ENCODE peak calls at places on chromosomes 3 and 15, in five cellular contexts. S is suprapubic skin, E is HCT116, C is GM12878, I is HL-60. D is an unnamed sample.

GRCh38 chr3:72618739-72619138 is 229.5 kb downstream of the SHQ1 start:
- DNase-seq in E (no peak), I (peak), C (no peak), S (no peak), D (no peak)

GRCh38 chr15:68676011-68676605 is 97.3 kb downstream of the CORO2B start:
- DNase-seq in C (no peak), S (peak), E (no peak), I (no peak), D (no peak)

GRCh38 chr3:72010044-72010443 is 225.1 kb upstream of the PROK2 start:
- DNase-seq in I (peak), S (no peak), E (no peak), C (no peak), D (no peak)

GRCh38 chr3:190701096-190701532 is 161.4 kb downstream of the GMNC start:
- DNase-seq in C (no peak), E (peak), S (no peak), I (peak), D (no peak)

GRCh38 chr15:70245932-70246622 is 148.4 kb upstream of the TLE3 start:
- DNase-seq in C (peak), I (no peak), S (no peak), E (peak), D (no peak)

GRCh38 chr3:182979719-182980191 is 583 bp downstream of the DCUN1D1 start:
- DNase-seq in C (no peak), I (no peak), E (no peak), S (no peak), D (no peak)

GRCh38 chr3:106332884-106333283 is 464.1 kb upstream of the CBLB start:
- DNase-seq in C (peak), S (no peak), I (no peak), E (no peak), D (no peak)

GRCh38 chr15:72733941-72734738 is 48.1 kb downstream of the BBS4 start:
- DNase-seq in S (no peak), C (no peak), E (no peak), I (no peak), D (no peak)

GRCh38 chr3:45227946-45228345 is 1.9 kb upstream of the TMEM158 start:
- DNase-seq in E (no peak), I (no peak), C (no peak), S (no peak), D (no peak)

GRCh38 chr15:83602021-83602420 is 51.9 kb upstream of the ADAMTSL3 start:
- DNase-seq in S (no peak), C (no peak), E (peak), I (no peak), D (no peak)

GRCh38 chr3:142784228-142784627 is 60.4 kb downstream of the TRPC1 start:
- DNase-seq in S (no peak), E (no peak), I (no peak), C (no peak), D (no peak)

GRCh38 chr3:44476181-44476599 is 1.3 kb downstream of the ZNF445 start:
- DNase-seq in I (peak), C (no peak), S (no peak), E (no peak), D (peak)

DNA sequence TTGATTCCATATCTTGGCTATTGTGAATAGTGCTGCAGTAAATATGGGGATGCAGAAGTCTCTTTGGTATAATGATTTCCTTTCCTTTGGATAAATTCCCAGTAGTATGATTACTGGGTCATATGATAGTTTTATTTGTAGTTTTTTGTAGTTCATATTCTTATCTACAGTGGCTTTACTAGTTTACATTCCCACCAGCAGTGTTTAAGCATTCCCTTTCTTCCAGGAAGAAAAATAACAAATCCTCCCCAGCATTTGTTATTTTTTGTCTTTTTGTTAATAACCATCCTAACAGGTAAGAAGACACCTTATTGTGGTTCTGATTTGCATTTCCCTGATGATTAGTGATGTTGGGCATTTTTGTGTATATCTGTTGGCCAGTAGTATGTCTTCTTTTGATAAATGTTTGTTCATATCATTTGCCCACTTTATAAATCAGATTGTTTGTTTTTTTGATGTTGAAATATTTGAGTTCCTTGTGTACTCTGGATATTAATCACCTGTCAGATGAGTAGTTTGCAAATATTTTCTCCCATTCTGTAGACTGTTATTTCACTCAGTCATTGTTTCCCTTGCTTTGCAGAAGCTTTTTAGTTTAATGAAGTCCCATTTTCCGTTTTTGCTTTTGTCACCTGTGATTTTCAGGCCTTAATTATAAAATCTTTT is 163.4 kb upstream of the THRB start:
- DNase-seq in S (no peak), I (no peak), E (no peak), C (no peak), D (no peak)
- TF ChIP-seq POLR2AphosphoS5 in S (no peak), I (no peak), E (no peak), C (no peak), D (no peak)

DNA sequence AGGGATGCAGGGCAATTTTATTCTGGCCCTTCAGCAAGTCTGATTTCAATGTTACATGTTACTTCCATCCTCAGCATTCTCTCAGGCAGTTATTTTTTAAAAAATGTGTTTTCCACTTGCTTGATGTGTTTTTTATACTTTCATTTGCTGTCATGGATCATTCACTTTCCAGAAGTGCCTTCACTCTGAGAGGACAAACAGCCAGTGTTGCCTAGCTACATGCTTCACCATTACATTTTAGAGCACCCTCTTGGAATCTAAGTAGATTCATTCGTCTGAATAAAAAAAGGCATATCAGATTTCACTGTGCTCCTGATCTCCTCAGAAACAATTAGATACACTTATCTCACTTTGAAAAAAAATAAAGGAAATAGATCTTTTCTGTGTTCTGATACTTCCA is 93.6 kb upstream of the POU1F1 start:
- DNase-seq in E (no peak), I (no peak), S (no peak), C (no peak), D (no peak)
- H3K27ac ChIP-seq in E (no peak), I (no peak), S (no peak), C (no peak), D (no peak)

DNA sequence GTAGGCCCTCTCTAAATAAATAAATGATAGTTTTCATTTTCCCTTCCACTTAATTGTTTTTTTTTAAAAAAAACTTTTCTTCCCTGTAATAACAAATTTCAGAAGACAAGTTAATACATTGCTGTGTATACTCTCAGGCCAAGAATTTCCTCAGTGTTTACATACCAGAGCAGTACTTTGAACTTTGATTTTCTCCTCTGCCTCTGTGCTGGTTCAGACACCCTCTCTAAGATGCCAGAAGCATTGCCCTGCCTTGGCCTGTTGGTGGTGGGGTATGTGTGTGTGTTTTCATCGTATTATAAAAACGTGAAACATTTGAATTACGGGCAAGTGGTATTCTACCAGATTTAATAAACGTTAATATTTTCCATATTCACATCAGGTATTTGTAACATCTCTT is 70.1 kb downstream of the SMAD3 start:
- DNase-seq in I (no peak), S (no peak), E (no peak), C (no peak), D (no peak)
- TF ChIP-seq POLR2AphosphoS5 in I (no peak), S (no peak), E (no peak), C (no peak), D (no peak)

DNA sequence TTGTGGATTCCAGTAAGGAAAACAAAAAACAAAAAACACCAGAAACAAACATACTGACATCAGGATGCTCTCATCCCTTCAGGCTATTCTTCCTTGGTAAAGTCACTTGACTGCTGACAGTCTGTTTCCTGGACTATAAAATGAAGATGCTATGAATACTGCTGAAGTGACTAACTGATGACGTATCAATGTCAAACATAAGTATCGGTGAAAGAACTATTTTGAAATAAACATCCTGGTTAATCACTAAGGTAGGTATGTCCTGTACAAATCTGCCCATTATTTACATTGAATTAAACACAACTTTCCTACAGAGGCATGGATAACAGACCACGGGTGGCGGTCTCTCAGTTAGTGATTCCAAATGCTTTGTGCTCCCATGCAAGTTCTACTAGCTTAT is 45.9 kb downstream of the CHAC1 start:
- DNase-seq in E (no peak), I (no peak), S (no peak), C (no peak), D (no peak)
- H3K27ac ChIP-seq in E (no peak), I (no peak), S (no peak), C (no peak), D (no peak)

DNA sequence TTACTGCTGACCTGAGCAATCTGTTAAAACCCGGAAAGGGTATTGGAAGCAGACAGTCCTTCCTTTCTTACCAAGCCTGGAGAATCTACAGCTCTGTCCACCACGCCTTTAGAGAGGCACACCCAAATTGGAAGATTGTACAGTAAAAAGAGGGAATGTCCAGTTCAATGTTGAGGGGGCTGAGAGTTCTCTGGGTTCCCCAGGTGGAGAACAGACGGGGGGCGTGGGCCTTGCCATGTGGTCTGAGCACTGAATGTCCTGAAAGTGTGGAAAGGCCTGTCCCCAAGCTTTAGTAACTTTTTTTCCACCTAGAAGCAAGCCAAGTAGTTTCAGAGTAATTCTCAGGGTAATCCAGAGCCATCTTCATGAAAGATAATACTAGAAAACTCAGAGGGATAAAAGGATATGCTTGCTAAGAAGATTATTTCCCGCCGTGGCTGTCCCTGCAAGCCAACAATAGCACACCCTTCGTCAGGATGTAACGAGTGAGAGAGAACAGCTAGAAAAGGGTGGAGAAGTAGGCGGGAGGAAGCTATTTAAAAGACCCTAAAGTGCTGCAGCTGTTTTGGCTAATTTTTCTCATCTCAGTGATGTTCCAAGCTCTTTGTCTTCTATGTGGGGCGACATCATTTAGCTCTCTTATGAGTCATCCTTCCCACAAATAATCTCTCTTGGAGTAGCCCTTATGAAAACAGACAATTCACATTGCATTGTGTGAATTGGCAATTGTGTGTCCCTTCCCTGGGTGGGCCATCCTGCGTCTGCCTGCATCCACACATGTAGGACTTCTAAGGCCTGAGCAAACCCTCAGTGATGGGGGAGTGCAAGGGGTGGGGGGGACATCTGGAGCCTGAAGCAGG is 181.0 kb downstream of the ATG7 start:
- DNase-seq in C (no peak), E (no peak), I (no peak), S (no peak), D (no peak)
- TF ChIP-seq POLR2AphosphoS5 in C (no peak), E (no peak), I (no peak), S (no peak), D (no peak)

DNA sequence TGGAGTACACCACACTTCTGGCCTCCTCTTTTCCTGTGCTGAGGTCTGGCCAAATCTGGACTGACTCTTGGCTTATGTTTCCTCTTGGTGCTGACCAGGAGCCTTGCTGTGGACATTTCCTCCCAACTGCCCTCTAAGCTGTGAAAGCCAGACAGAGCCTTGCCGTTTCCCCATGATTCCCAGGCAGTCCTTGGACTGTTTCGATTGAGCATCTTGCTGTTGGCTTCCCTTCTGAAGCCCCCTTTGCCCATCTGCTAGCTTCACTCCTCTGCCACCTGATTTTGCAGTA is 110.5 kb downstream of the EPHB1 start:
- DNase-seq in I (no peak), E (no peak), C (no peak), S (no peak), D (no peak)
- H3K27ac ChIP-seq in I (no peak), E (no peak), C (peak), S (no peak), D (no peak)

GRCh38 chr15:90232941-90233700 is 620 bp downstream of the CIB1 start:
- DNase-seq in I (peak), C (no peak), E (no peak), S (no peak), D (no peak)

GRCh38 chr15:90230071-90230494 is 3.7 kb downstream of the CIB1 start:
- DNase-seq in S (no peak), C (no peak), E (no peak), I (no peak), D (no peak)

GRCh38 chr15:90232196-90232595 is 1.5 kb downstream of the CIB1 start:
- DNase-seq in S (no peak), E (no peak), C (no peak), I (no peak), D (no peak)

GRCh38 chr15:90230610-90231009 is 3.1 kb downstream of the CIB1 start:
- DNase-seq in I (no peak), C (no peak), E (no peak), S (no peak), D (no peak)

GRCh38 chr15:90231028-90232017 is 2.4 kb downstream of the CIB1 start:
- DNase-seq in C (peak), S (no peak), I (peak), E (no peak), D (no peak)
- TF ChIP-seq POLR2AphosphoS5 in C (peak), S (no peak), I (peak), E (no peak), D (no peak)

GRCh38 chr3:124860599-124860998 is 26.6 kb downstream of the ITGB5 start:
- DNase-seq in C (no peak), E (peak), S (no peak), I (no peak), D (no peak)
- H3K27ac ChIP-seq in C (no peak), E (peak), S (peak), I (no peak), D (no peak)